ENCODE peak calls at places on chromosomes 16 and 17, in ten cellular contexts. D, R, G, A, F, Q, S, J, M and X are unnamed samples.

GRCh38 chr17:33778505-33779398 is 476.3 kb upstream of the CCL2 start:
- DNase-seq in D (peak; percentile 40), R (no peak), G (peak; percentile 30), A (peak; percentile 50), F (peak; percentile 77), Q (peak; percentile 55), S (peak; percentile 84), J (peak; percentile 45), M (peak; percentile 54), X (no peak)

GRCh38 chr17:33436321-33436720 is 143.2 kb upstream of the ASIC2 start:
- DNase-seq in D (no peak), R (no peak), G (no peak), A (no peak), F (no peak), Q (no peak), S (no peak), J (no peak), M (no peak), X (no peak)

GRCh38 chr17:12545877-12546513 is 119.7 kb upstream of the MYOCD start:
- DNase-seq in D (peak; percentile 31), R (no peak), G (peak; percentile 19), A (peak; percentile 62), F (peak; percentile 75), Q (peak; percentile 37), S (peak; percentile 80), J (no peak), M (peak; percentile 8), X (no peak)

GRCh38 chr17:41496803-41497484 is 7.2 kb upstream of the KRT36 start:
- DNase-seq in D (peak; percentile 58), R (peak; percentile 92), G (peak; percentile 84), A (peak; percentile 85), F (peak; percentile 91), Q (peak; percentile 79), S (peak; percentile 93), J (peak; percentile 55), M (peak; percentile 61), X (peak; percentile 23)

GRCh38 chr17:31093866-31094599 is 744 bp upstream of the NF1 start:
- DNase-seq in D (no peak), R (no peak), G (peak; percentile 51), A (no peak), F (no peak), Q (no peak), S (no peak), J (no peak), M (no peak), X (no peak)

GRCh38 chr16:24853169-24853824 is 7.5 kb downstream of the SLC5A11 start:
- DNase-seq in D (no peak), R (no peak), G (no peak), A (no peak), F (no peak), Q (no peak), S (peak; percentile 43), J (no peak), M (no peak), X (no peak)

GRCh38 chr16:86662195-86662594 is 83.8 kb downstream of the FOXL1 start:
- DNase-seq in D (no peak), R (no peak), G (no peak), A (no peak), F (no peak), Q (no peak), S (no peak), J (no peak), M (no peak), X (no peak)

GRCh38 chr17:62626719-62627218 is 701 bp upstream of the MRC2 start:
- DNase-seq in D (peak; percentile 70), R (peak; percentile 76), G (no peak), A (peak; percentile 63), F (peak; percentile 81), Q (no peak), S (no peak), J (peak; percentile 61), M (no peak), X (no peak)

GRCh38 chr16:2178321-2179106 is 17.9 kb downstream of the CASKIN1 start:
- DNase-seq in D (no peak), R (no peak), G (no peak), A (peak; percentile 67), F (peak; percentile 60), Q (no peak), S (no peak), J (no peak), M (no peak), X (peak; percentile 38)

GRCh38 chr16:88993006-88993787 is 16.2 kb upstream of the CBFA2T3 start:
- DNase-seq in D (no peak), R (no peak), G (no peak), A (peak; percentile 24), F (no peak), Q (no peak), S (no peak), J (no peak), M (no peak), X (no peak)

GRCh38 chr16:7268182-7268581 is 64.5 kb upstream of the RBFOX1 start:
- DNase-seq in D (no peak), R (no peak), G (no peak), A (peak; percentile 56), F (peak; percentile 38), Q (peak; percentile 46), S (peak; percentile 61), J (no peak), M (no peak), X (no peak)

GRCh38 chr17:64532409-64532808 is 25.6 kb downstream of the CEP95 start:
- DNase-seq in D (no peak), R (no peak), G (no peak), A (no peak), F (no peak), Q (no peak), S (no peak), J (no peak), M (no peak), X (no peak)

GRCh38 chr17:35766903-35767510 is 6.3 kb downstream of the C17orf50 start:
- DNase-seq in D (no peak), R (no peak), G (no peak), A (peak; percentile 12), F (peak; percentile 58), Q (peak; percentile 53), S (peak; percentile 76), J (no peak), M (peak; percentile 48), X (no peak)

GRCh38 chr17:56918916-56919315 is 5.1 kb upstream of the TRIM25 start:
- DNase-seq in D (no peak), R (no peak), G (no peak), A (no peak), F (no peak), Q (no peak), S (no peak), J (no peak), M (no peak), X (no peak)

GRCh38 chr17:69757794-69758430 is 317.1 kb upstream of the KCNJ16 start:
- DNase-seq in D (no peak), R (no peak), G (no peak), A (no peak), F (no peak), Q (no peak), S (no peak), J (peak; percentile 71), M (no peak), X (no peak)
- H3K9me3 ChIP-seq in D (no peaks in the 10 kb centered on the region), R (no peaks in the 10 kb centered on the region), G (no peaks in the 10 kb centered on the region), A (no peaks in the 10 kb centered on the region), F (no peaks in the 10 kb centered on the region), Q (peaks cover 12% of the 10 kb centered on the region), S (no peaks in the 10 kb centered on the region), J (no peaks in the 10 kb centered on the region), M (no peaks in the 10 kb centered on the region), X (no peaks in the 10 kb centered on the region)

DNA sequence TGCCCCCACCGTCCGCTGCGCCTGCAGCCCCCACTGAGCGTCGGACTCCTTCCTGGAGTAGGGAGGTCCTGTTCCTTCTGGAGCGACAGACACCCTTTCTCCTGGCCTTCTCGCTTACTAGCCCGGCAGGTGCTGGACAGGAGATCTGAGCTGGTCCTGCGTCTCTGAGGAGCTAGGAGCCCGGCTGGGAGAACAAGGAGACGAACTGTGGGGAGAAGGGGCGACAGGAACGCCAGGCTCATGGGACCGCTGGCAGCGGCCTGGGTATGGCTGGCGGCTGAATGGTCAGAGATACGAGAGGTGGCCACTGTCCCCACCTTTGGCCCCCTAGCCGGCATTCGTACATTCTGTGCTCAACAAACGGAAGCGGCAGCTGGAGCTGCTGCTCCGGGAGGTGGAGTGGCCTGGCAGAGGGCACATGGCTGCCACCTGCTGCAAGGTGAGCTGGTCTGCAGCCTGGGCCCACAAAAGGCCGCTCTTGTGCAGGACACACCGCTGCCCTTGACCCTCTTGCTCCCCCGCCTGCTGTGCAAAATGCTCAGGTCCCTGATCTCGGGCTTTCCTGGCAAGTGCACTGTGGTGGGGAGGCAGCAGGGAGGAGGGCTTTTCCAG is 2066.7 kb downstream of the TP53TG3F start:
- DNase-seq in D (no peak), R (no peak), G (no peak), A (no peak), F (peak; percentile 6), Q (no peak), S (no peak), J (no peak), M (peak; percentile 52), X (no peak)
- H3K9me3 ChIP-seq in D (no peaks in the 10 kb centered on the region), R (no peaks in the 10 kb centered on the region), G (no peaks in the 10 kb centered on the region), A (peaks cover 29% of the 10 kb centered on the region), F (no peaks in the 10 kb centered on the region), Q (no peaks in the 10 kb centered on the region), S (peaks cover 28% of the 10 kb centered on the region), J (peaks cover 28% of the 10 kb centered on the region), M (no peaks in the 10 kb centered on the region), X (no peaks in the 10 kb centered on the region)

GRCh38 chr16:70551788-70552187 is 28.2 kb downstream of the SF3B3 start:
- DNase-seq in D (no peak), R (no peak), G (no peak), A (no peak), F (no peak), Q (no peak), S (no peak), J (no peak), M (no peak), X (no peak)

GRCh38 chr16:70553645-70554044 is 30.0 kb downstream of the SF3B3 start:
- DNase-seq in D (no peak), R (no peak), G (no peak), A (no peak), F (no peak), Q (no peak), S (no peak), J (peak; percentile 85), M (no peak), X (no peak)

GRCh38 chr16:70553175-70553574 is 29.6 kb downstream of the SF3B3 start:
- DNase-seq in D (no peak), R (no peak), G (no peak), A (no peak), F (no peak), Q (no peak), S (no peak), J (no peak), M (no peak), X (no peak)

GRCh38 chr16:70550082-70550481 is 26.5 kb downstream of the SF3B3 start:
- DNase-seq in D (no peak), R (no peak), G (no peak), A (no peak), F (no peak), Q (no peak), S (no peak), J (no peak), M (no peak), X (no peak)

GRCh38 chr16:70552675-70553074 is 29.1 kb downstream of the SF3B3 start:
- DNase-seq in D (no peak), R (no peak), G (no peak), A (no peak), F (no peak), Q (no peak), S (no peak), J (no peak), M (no peak), X (no peak)
- H3K9me3 ChIP-seq in D (no peaks in the 10 kb centered on the region), R (no peaks in the 10 kb centered on the region), G (no peaks in the 10 kb centered on the region), A (no peaks in the 10 kb centered on the region), F (no peaks in the 10 kb centered on the region), Q (no peaks in the 10 kb centered on the region), S (no peaks in the 10 kb centered on the region), J (no peaks in the 10 kb centered on the region), M (no peaks in the 10 kb centered on the region), X (no peaks in the 10 kb centered on the region)

GRCh38 chr16:48580925-48581500 is 29.0 kb downstream of the N4BP1 start:
- DNase-seq in D (no peak), R (no peak), G (no peak), A (no peak), F (no peak), Q (no peak), S (no peak), J (no peak), M (no peak), X (no peak)
- H3K9me3 ChIP-seq in D (no peaks in the 10 kb centered on the region), R (peaks cover 8% of the 10 kb centered on the region), G (peaks cover 17% of the 10 kb centered on the region), A (peaks cover 23% of the 10 kb centered on the region), F (peaks cover 19% of the 10 kb centered on the region), Q (peaks cover 3% of the 10 kb centered on the region), S (peaks cover 6% of the 10 kb centered on the region), J (peaks cover 7% of the 10 kb centered on the region), M (no peaks in the 10 kb centered on the region), X (no peaks in the 10 kb centered on the region)